ENCODE peak calls at places on chromosomes 12 and 14, in nine cellular contexts. One of them, this sample, is unnamed. For H3K4me1, the result is how much of the 10 kb centered on the place peaks cover.

GRCh38 chr12:130719263-130719892 is 3.3 kb upstream of the RIMBP2 start:
- DNase-seq in cardiac muscle cell: no peak
- DNase-seq in lower lobe of right lung: no peak
- DNase-seq in tibial nerve: no peak
- DNase-seq in CD4-positive, CD25-positive, alpha-beta regulatory T cell: no peak
- DNase-seq in pancreas: no peak
- DNase-seq in GM12878: no peak
- DNase-seq in CD8-positive, alpha-beta memory T cell: no peak
- DNase-seq in body of pancreas: no peak
- DNase-seq in this sample: no peak

GRCh38 chr12:62190921-62191746 is 69.1 kb upstream of the USP15 start:
- DNase-seq in cardiac muscle cell: no peak
- DNase-seq in pancreas: no peak
- DNase-seq in lower lobe of right lung: peak
- DNase-seq in body of pancreas: no peak
- DNase-seq in CD4-positive, CD25-positive, alpha-beta regulatory T cell: peak
- DNase-seq in CD8-positive, alpha-beta memory T cell: no peak
- DNase-seq in tibial nerve: no peak
- DNase-seq in GM12878: no peak
- DNase-seq in this sample: no peak

GRCh38 chr14:23639891-23640523 is 3.8 kb downstream of the DHRS2 start:
- DNase-seq in cardiac muscle cell: no peak
- DNase-seq in lower lobe of right lung: no peak
- DNase-seq in CD8-positive, alpha-beta memory T cell: no peak
- DNase-seq in pancreas: no peak
- DNase-seq in CD4-positive, CD25-positive, alpha-beta regulatory T cell: no peak
- DNase-seq in tibial nerve: no peak
- DNase-seq in GM12878: no peak
- DNase-seq in body of pancreas: no peak
- DNase-seq in this sample: no peak

GRCh38 chr12:49304161-49304560 is 9.2 kb downstream of the PRPH start:
- DNase-seq in pancreas: no peak
- DNase-seq in tibial nerve: no peak
- DNase-seq in cardiac muscle cell: peak
- DNase-seq in CD4-positive, CD25-positive, alpha-beta regulatory T cell: no peak
- DNase-seq in CD8-positive, alpha-beta memory T cell: no peak
- DNase-seq in lower lobe of right lung: no peak
- DNase-seq in body of pancreas: no peak
- DNase-seq in GM12878: no peak
- DNase-seq in this sample: no peak

GRCh38 chr12:67624355-67624754 is 24.2 kb upstream of the DYRK2 start:
- DNase-seq in lower lobe of right lung: no peak
- DNase-seq in cardiac muscle cell: no peak
- DNase-seq in tibial nerve: no peak
- DNase-seq in body of pancreas: no peak
- DNase-seq in CD8-positive, alpha-beta memory T cell: no peak
- DNase-seq in GM12878: no peak
- DNase-seq in pancreas: no peak
- DNase-seq in CD4-positive, CD25-positive, alpha-beta regulatory T cell: no peak
- DNase-seq in this sample: no peak

GRCh38 chr14:52458721-52459085 is 93.6 kb downstream of the TXNDC16 start:
- DNase-seq in CD8-positive, alpha-beta memory T cell: no peak
- DNase-seq in GM12878: no peak
- DNase-seq in CD4-positive, CD25-positive, alpha-beta regulatory T cell: no peak
- DNase-seq in tibial nerve: no peak
- DNase-seq in cardiac muscle cell: peak
- DNase-seq in lower lobe of right lung: no peak
- DNase-seq in pancreas: no peak
- DNase-seq in body of pancreas: no peak
- DNase-seq in this sample: no peak

GRCh38 chr12:41205070-41205715 is 17.1 kb downstream of the PDZRN4 start:
- DNase-seq in CD8-positive, alpha-beta memory T cell: no peak
- DNase-seq in tibial nerve: no peak
- DNase-seq in CD4-positive, CD25-positive, alpha-beta regulatory T cell: no peak
- DNase-seq in lower lobe of right lung: no peak
- DNase-seq in GM12878: no peak
- DNase-seq in pancreas: no peak
- DNase-seq in body of pancreas: no peak
- DNase-seq in cardiac muscle cell: peak
- DNase-seq in this sample: no peak

GRCh38 chr12:69388371-69388770 is 28.8 kb downstream of the YEATS4 start:
- DNase-seq in tibial nerve: no peak
- DNase-seq in GM12878: no peak
- DNase-seq in cardiac muscle cell: peak
- DNase-seq in CD4-positive, CD25-positive, alpha-beta regulatory T cell: peak
- DNase-seq in lower lobe of right lung: no peak
- DNase-seq in body of pancreas: no peak
- DNase-seq in pancreas: no peak
- DNase-seq in CD8-positive, alpha-beta memory T cell: no peak
- DNase-seq in this sample: no peak

GRCh38 chr14:55071051-55071450 is 19.6 kb downstream of the MAPK1IP1L start:
- DNase-seq in cardiac muscle cell: no peak
- DNase-seq in GM12878: no peak
- DNase-seq in lower lobe of right lung: no peak
- DNase-seq in CD8-positive, alpha-beta memory T cell: no peak
- DNase-seq in tibial nerve: no peak
- DNase-seq in body of pancreas: no peak
- DNase-seq in CD4-positive, CD25-positive, alpha-beta regulatory T cell: no peak
- DNase-seq in pancreas: no peak
- DNase-seq in this sample: no peak

GRCh38 chr14:54889919-54890318 is 12.7 kb downstream of the GCH1 start:
- DNase-seq in pancreas: no peak
- DNase-seq in CD8-positive, alpha-beta memory T cell: no peak
- DNase-seq in lower lobe of right lung: no peak
- DNase-seq in GM12878: no peak
- DNase-seq in cardiac muscle cell: no peak
- DNase-seq in body of pancreas: no peak
- DNase-seq in CD4-positive, CD25-positive, alpha-beta regulatory T cell: no peak
- DNase-seq in tibial nerve: no peak
- DNase-seq in this sample: no peak

GRCh38 chr14:45096218-45096617 is 12.3 kb downstream of the PRPF39 start:
- DNase-seq in GM12878: no peak
- DNase-seq in tibial nerve: no peak
- DNase-seq in pancreas: no peak
- DNase-seq in CD8-positive, alpha-beta memory T cell: no peak
- DNase-seq in lower lobe of right lung: no peak
- DNase-seq in body of pancreas: no peak
- DNase-seq in cardiac muscle cell: no peak
- DNase-seq in CD4-positive, CD25-positive, alpha-beta regulatory T cell: no peak
- DNase-seq in this sample: no peak

GRCh38 chr12:108364879-108365278 is 25.8 kb upstream of the CMKLR1 start:
- DNase-seq in pancreas: no peak
- DNase-seq in tibial nerve: no peak
- DNase-seq in cardiac muscle cell: no peak
- DNase-seq in body of pancreas: no peak
- DNase-seq in CD4-positive, CD25-positive, alpha-beta regulatory T cell: no peak
- DNase-seq in lower lobe of right lung: no peak
- DNase-seq in GM12878: no peak
- DNase-seq in CD8-positive, alpha-beta memory T cell: no peak
- DNase-seq in this sample: no peak

GRCh38 chr14:103558071-103558882 is 4.2 kb downstream of the BAG5 start:
- DNase-seq in tibial nerve: no peak
- DNase-seq in body of pancreas: no peak
- DNase-seq in GM12878: no peak
- DNase-seq in CD8-positive, alpha-beta memory T cell: no peak
- DNase-seq in pancreas: no peak
- DNase-seq in lower lobe of right lung: peak
- DNase-seq in CD4-positive, CD25-positive, alpha-beta regulatory T cell: no peak
- DNase-seq in cardiac muscle cell: peak
- DNase-seq in this sample: no peak

GRCh38 chr14:95515080-95515489 is 1.4 kb downstream of the SYNE3 start:
- DNase-seq in lower lobe of right lung: peak
- DNase-seq in cardiac muscle cell: peak
- DNase-seq in tibial nerve: no peak
- DNase-seq in CD8-positive, alpha-beta memory T cell: no peak
- DNase-seq in GM12878: no peak
- DNase-seq in CD4-positive, CD25-positive, alpha-beta regulatory T cell: no peak
- DNase-seq in body of pancreas: no peak
- DNase-seq in pancreas: no peak
- DNase-seq in this sample: no peak
- H3K4me1 ChIP-seq in lower lobe of right lung: half or more
- H3K4me1 ChIP-seq in cardiac muscle cell: under half
- H3K4me1 ChIP-seq in tibial nerve: half or more
- H3K4me1 ChIP-seq in CD8-positive, alpha-beta memory T cell: half or more
- H3K4me1 ChIP-seq in GM12878: under half
- H3K4me1 ChIP-seq in CD4-positive, CD25-positive, alpha-beta regulatory T cell: half or more
- H3K4me1 ChIP-seq in body of pancreas: under half
- H3K4me1 ChIP-seq in pancreas: under half
- H3K4me1 ChIP-seq in this sample: half or more

DNA sequence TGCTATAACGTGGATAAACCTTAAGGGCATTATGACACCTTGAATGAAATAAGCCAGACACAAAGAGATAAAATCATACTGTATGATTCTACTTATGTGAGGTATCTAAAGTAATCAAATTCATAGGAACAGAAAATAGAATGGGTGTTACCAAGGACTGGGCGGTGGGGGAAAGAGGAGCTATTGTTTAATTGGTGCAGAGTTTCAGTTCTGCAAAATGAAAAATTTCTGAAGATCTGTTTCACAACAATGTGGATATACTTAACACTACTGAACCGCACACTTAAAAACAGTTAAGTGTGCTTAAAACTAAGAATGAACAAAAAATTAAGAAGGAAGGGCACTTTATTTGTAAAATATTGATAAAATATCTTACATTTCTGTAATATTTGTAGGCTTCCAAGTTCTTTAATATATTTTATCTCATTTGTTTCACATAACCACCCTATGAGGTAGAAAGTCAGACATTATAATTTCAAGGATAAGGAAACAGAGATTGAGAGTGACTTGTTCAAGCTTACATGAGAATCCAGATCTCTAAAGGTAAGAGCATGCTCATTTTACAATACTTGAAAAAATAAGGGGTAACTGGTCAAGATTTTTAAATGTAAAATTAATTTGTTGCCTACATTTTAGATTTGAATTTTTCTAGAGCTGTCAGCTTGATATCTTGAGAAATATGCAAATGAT is 14.9 kb downstream of the LTA4H start:
- DNase-seq in lower lobe of right lung: no peak
- DNase-seq in CD8-positive, alpha-beta memory T cell: no peak
- DNase-seq in GM12878: peak
- DNase-seq in tibial nerve: no peak
- DNase-seq in body of pancreas: no peak
- DNase-seq in cardiac muscle cell: no peak
- DNase-seq in CD4-positive, CD25-positive, alpha-beta regulatory T cell: no peak
- DNase-seq in pancreas: no peak
- DNase-seq in this sample: no peak
- H3K4me3 ChIP-seq in lower lobe of right lung: no peak
- H3K4me3 ChIP-seq in CD8-positive, alpha-beta memory T cell: no peak
- H3K4me3 ChIP-seq in GM12878: no peak
- H3K4me3 ChIP-seq in tibial nerve: no peak
- H3K4me3 ChIP-seq in body of pancreas: no peak
- H3K4me3 ChIP-seq in cardiac muscle cell: no peak
- H3K4me3 ChIP-seq in CD4-positive, CD25-positive, alpha-beta regulatory T cell: no peak
- H3K4me3 ChIP-seq in pancreas: no peak
- H3K4me3 ChIP-seq in this sample: no peak

GRCh38 chr12:6539276-6540134 is 5.2 kb downstream of the GAPDH start:
- DNase-seq in pancreas: no peak
- DNase-seq in GM12878: no peak
- DNase-seq in CD4-positive, CD25-positive, alpha-beta regulatory T cell: no peak
- DNase-seq in CD8-positive, alpha-beta memory T cell: no peak
- DNase-seq in body of pancreas: no peak
- DNase-seq in tibial nerve: no peak
- DNase-seq in cardiac muscle cell: no peak
- DNase-seq in lower lobe of right lung: no peak
- DNase-seq in this sample: no peak
- H3K4me1 ChIP-seq in pancreas: under half
- H3K4me1 ChIP-seq in GM12878: under half
- H3K4me1 ChIP-seq in CD4-positive, CD25-positive, alpha-beta regulatory T cell: half or more
- H3K4me1 ChIP-seq in CD8-positive, alpha-beta memory T cell: half or more
- H3K4me1 ChIP-seq in body of pancreas: under half
- H3K4me1 ChIP-seq in tibial nerve: under half
- H3K4me1 ChIP-seq in cardiac muscle cell: under half
- H3K4me1 ChIP-seq in lower lobe of right lung: half or more
- H3K4me1 ChIP-seq in this sample: half or more

GRCh38 chr12:52546126-52546525 is 6.8 kb downstream of the KRT71 start:
- DNase-seq in lower lobe of right lung: no peak
- DNase-seq in CD8-positive, alpha-beta memory T cell: no peak
- DNase-seq in pancreas: no peak
- DNase-seq in tibial nerve: no peak
- DNase-seq in body of pancreas: no peak
- DNase-seq in cardiac muscle cell: no peak
- DNase-seq in CD4-positive, CD25-positive, alpha-beta regulatory T cell: no peak
- DNase-seq in GM12878: no peak
- DNase-seq in this sample: no peak

GRCh38 chr12:52541709-52542108 is 11.2 kb downstream of the KRT71 start:
- DNase-seq in CD8-positive, alpha-beta memory T cell: no peak
- DNase-seq in lower lobe of right lung: no peak
- DNase-seq in GM12878: no peak
- DNase-seq in body of pancreas: no peak
- DNase-seq in tibial nerve: no peak
- DNase-seq in cardiac muscle cell: no peak
- DNase-seq in CD4-positive, CD25-positive, alpha-beta regulatory T cell: no peak
- DNase-seq in pancreas: no peak
- DNase-seq in this sample: no peak

GRCh38 chr12:52542157-52542556 is 10.8 kb downstream of the KRT71 start:
- DNase-seq in CD8-positive, alpha-beta memory T cell: no peak
- DNase-seq in tibial nerve: no peak
- DNase-seq in pancreas: no peak
- DNase-seq in cardiac muscle cell: no peak
- DNase-seq in lower lobe of right lung: no peak
- DNase-seq in CD4-positive, CD25-positive, alpha-beta regulatory T cell: no peak
- DNase-seq in body of pancreas: no peak
- DNase-seq in GM12878: no peak
- DNase-seq in this sample: no peak

GRCh38 chr12:52542785-52543318 is 10.1 kb downstream of the KRT71 start:
- DNase-seq in lower lobe of right lung: no peak
- DNase-seq in GM12878: no peak
- DNase-seq in CD4-positive, CD25-positive, alpha-beta regulatory T cell: no peak
- DNase-seq in tibial nerve: no peak
- DNase-seq in body of pancreas: no peak
- DNase-seq in pancreas: no peak
- DNase-seq in cardiac muscle cell: no peak
- DNase-seq in CD8-positive, alpha-beta memory T cell: no peak
- DNase-seq in this sample: no peak

DNA sequence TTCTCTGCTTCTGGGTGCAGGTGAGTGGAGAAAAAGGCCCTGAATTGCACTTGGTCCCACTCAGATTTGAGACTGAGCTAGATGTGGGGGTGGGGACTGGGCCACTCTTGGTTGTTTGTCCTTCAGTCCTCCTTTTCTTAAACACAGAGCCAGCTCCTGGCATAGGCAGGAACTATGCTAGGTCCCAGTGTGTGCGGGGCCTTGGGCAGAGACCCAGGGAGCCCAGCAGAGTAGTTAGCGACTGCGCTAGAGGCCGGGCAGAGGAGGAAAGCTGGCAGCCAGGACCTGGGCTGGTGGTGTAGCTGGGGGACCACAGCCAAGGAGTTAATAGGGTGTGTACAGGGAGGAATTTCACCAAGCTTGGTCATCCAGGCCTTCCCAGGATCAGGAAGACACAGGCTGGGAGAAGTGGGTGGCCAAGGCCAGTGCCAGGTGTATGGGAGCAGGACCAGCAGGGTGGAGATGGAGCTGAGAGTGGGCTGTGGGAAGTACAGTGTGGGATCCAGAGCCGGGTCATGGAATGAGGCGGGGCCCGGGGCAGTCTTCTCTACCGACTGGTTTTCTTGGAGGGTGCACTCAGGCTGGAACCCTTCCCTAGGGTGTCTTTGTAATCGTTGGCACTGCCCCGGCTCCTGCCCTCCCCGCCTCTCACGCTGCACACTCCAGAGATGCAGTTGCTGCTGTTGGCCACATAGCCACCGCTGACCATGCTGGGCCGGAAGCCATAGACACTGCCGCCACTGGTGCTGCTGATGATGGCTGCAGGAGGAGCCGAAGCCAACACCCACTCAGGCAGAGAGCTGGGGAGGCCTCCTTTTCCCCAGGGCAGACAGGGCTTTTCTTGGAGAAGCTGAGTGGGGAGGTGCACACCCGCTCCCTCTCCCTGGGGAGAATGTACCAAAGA is 8.7 kb downstream of the KRT71 start:
- DNase-seq in tibial nerve: no peak
- DNase-seq in body of pancreas: no peak
- DNase-seq in cardiac muscle cell: no peak
- DNase-seq in GM12878: no peak
- DNase-seq in CD4-positive, CD25-positive, alpha-beta regulatory T cell: no peak
- DNase-seq in CD8-positive, alpha-beta memory T cell: no peak
- DNase-seq in lower lobe of right lung: no peak
- DNase-seq in pancreas: no peak
- DNase-seq in this sample: peak
- H3K4me3 ChIP-seq in tibial nerve: no peak
- H3K4me3 ChIP-seq in body of pancreas: no peak
- H3K4me3 ChIP-seq in cardiac muscle cell: no peak
- H3K4me3 ChIP-seq in GM12878: no peak
- H3K4me3 ChIP-seq in CD4-positive, CD25-positive, alpha-beta regulatory T cell: no peak
- H3K4me3 ChIP-seq in CD8-positive, alpha-beta memory T cell: no peak
- H3K4me3 ChIP-seq in lower lobe of right lung: no peak
- H3K4me3 ChIP-seq in pancreas: no peak
- H3K4me3 ChIP-seq in this sample: no peak

This sample was measured in heart right ventricle.